ENCODE peak calls at places on chromosome 3, in five cellular contexts. E, C, S, A and H are unnamed samples.

GRCh38 chr3:141288331-141288990 is 56.8 kb downstream of the PXYLP1 start:
- DNase-seq in E (no peak), C (no peak), S (no peak), A (no peak), H (no peak)

GRCh38 chr3:60743631-60744164 is 507.6 kb downstream of the FHIT start:
- DNase-seq in E (no peak), C (no peak), S (no peak), A (no peak), H (peak)

GRCh38 chr3:76456322-76456721 is 583.6 kb upstream of the ROBO2 start:
- DNase-seq in E (no peak), C (no peak), S (no peak), A (no peak), H (no peak)

GRCh38 chr3:148227534-148227933 is 470.2 kb upstream of the AGTR1 start:
- DNase-seq in E (no peak), C (no peak), S (peak), A (no peak), H (no peak)

GRCh38 chr3:29373016-29373690 is 92.3 kb downstream of the RBMS3 start:
- DNase-seq in E (no peak), C (no peak), S (no peak), A (no peak), H (no peak)

GRCh38 chr3:100269410-100270217 is 8.8 kb downstream of the TBC1D23 start:
- DNase-seq in E (no peak), C (no peak), S (peak), A (no peak), H (no peak)

GRCh38 chr3:10008588-10009344 is 17.5 kb upstream of the FANCD2 start:
- DNase-seq in E (peak), C (peak), S (peak), A (no peak), H (peak)

GRCh38 chr3:10283638-10284037 is 9.1 kb downstream of the GHRL start:
- DNase-seq in E (no peak), C (no peak), S (peak), A (no peak), H (no peak)

GRCh38 chr3:70096376-70097055 is 97.0 kb downstream of the SAMMSON start:
- DNase-seq in E (no peak), C (no peak), S (no peak), A (no peak), H (no peak)

GRCh38 chr3:114706591-114707224 is 412.9 kb downstream of the TIGIT start:
- DNase-seq in E (no peak), C (no peak), S (peak), A (no peak), H (no peak)

GRCh38 chr3:12131351-12131750 is 27.4 kb downstream of the TIMP4 start:
- DNase-seq in E (no peak), C (no peak), S (no peak), A (no peak), H (no peak)

GRCh38 chr3:164779816-164780215 is 298.5 kb downstream of the SI start:
- DNase-seq in E (no peak), C (no peak), S (peak), A (no peak), H (no peak)